ENCODE peak calls at places on chromosomes 1 and 21, in five cellular contexts. Z is HEK293T; J is effector memory CD4-positive, alpha-beta T cell; M is stimulated activated CD4-positive, alpha-beta T cell treated with anti-CD3 and anti-CD28 coated beads, Interleukin-12 subunit alpha, Interleukin-12 subunit beta, amount 100 ng/mL, for 48 hours; P is Calu3. K is an unnamed sample.

GRCh38 chr1:40313958-40314720 is 2.9 kb downstream of the COL9A2 start:
- DNase-seq in Z (peak; percentile 2), J (no peak), M (no peak), P (no peak), K (no peak)

GRCh38 chr1:8075511-8076051 is 49.5 kb upstream of the ERRFI1 start:
- DNase-seq in Z (no peak), J (no peak), M (no peak), P (no peak), K (peak; percentile 21)

GRCh38 chr1:109248797-109249629 is at the start of gene CELSR2:
- DNase-seq in Z (peak; percentile 96), J (peak; percentile 24), M (peak; percentile 54), P (peak; percentile 60), K (peak; percentile 86)

GRCh38 chr21:32826317-32827167 is 55.0 kb upstream of the PAXBP1 start:
- DNase-seq in Z (peak; percentile 66), J (no peak), M (no peak), P (peak; percentile 48), K (no peak)

GRCh38 chr1:109197163-109198042 is 16.3 kb upstream of the SARS1 start:
- DNase-seq in Z (no peak), J (no peak), M (peak; percentile 21), P (peak; percentile 72), K (peak; percentile 35)

GRCh38 chr1:174060090-174060489 is 37.9 kb upstream of the RC3H1 start:
- DNase-seq in Z (no peak), J (no peak), M (no peak), P (no peak), K (no peak)

GRCh38 chr1:84367219-84367618 is 31.1 kb upstream of the DNASE2B start:
- DNase-seq in Z (no peak), J (no peak), M (no peak), P (no peak), K (no peak)

GRCh38 chr1:209823143-209824041 is 4.4 kb upstream of the UTP25 start:
- DNase-seq in Z (peak; percentile 69), J (no peak), M (no peak), P (peak; percentile 28), K (no peak)

GRCh38 chr1:179121159-179121938 is 39.5 kb downstream of the TOR3A start:
- DNase-seq in Z (peak; percentile 38), J (no peak), M (no peak), P (peak; percentile 64), K (peak; percentile 55)

GRCh38 chr1:116842654-116843053 is 67.1 kb upstream of the PTGFRN start:
- DNase-seq in Z (no peak), J (no peak), M (no peak), P (no peak), K (no peak)

GRCh38 chr1:119582801-119583200 is 65.3 kb downstream of the ZNF697 start:
- DNase-seq in Z (peak; percentile 66), J (no peak), M (no peak), P (peak; percentile 52), K (peak; percentile 77)

GRCh38 chr1:211703812-211704566 is 28.6 kb upstream of the NEK2 start:
- DNase-seq in Z (no peak), J (no peak), M (no peak), P (no peak), K (no peak)

GRCh38 chr1:110383311-110383990 is 7.4 kb downstream of the SLC16A4 start:
- DNase-seq in Z (no peak), J (no peak), M (no peak), P (no peak), K (no peak)

GRCh38 chr1:41380979-41381690 is 19.9 kb downstream of the FOXO6 start:
- DNase-seq in Z (peak; percentile 56), J (no peak), M (no peak), P (peak; percentile 70), K (peak; percentile 77)

GRCh38 chr1:118960026-118960561 is 28.0 kb downstream of the TBX15 start:
- DNase-seq in Z (no peak), J (no peak), M (no peak), P (peak; percentile 45), K (no peak)

GRCh38 chr1:229199261-229199850 is 71.6 kb upstream of the RAB4A start:
- DNase-seq in Z (no peak), J (no peak), M (no peak), P (peak; percentile 73), K (no peak)

GRCh38 chr1:38772953-38773352 is 86.6 kb downstream of the RRAGC start:
- DNase-seq in Z (no peak), J (no peak), M (no peak), P (no peak), K (no peak)

GRCh38 chr21:36698160-36699025 is 522 bp upstream of the SIM2 start:
- DNase-seq in Z (no peak), J (no peak), M (no peak), P (peak; percentile 71), K (peak; percentile 37)

GRCh38 chr1:238439483-238439882 is 548.8 kb upstream of the ZP4 start:
- DNase-seq in Z (no peak), J (no peak), M (no peak), P (no peak), K (no peak)

GRCh38 chr1:197130677-197131304 is 15.7 kb downstream of the ASPM start:
- DNase-seq in Z (no peak), J (no peak), M (no peak), P (no peak), K (no peak)

K was measured in head of caudate nucleus.